ENCODE peak calls at places on chromosomes 16 and 17, in seven cellular contexts. Q is GM23338, K is stomach, T is transverse colon, J is GM12878, F is prostate gland, R is breast epithelium. Y is an unnamed sample.

GRCh38 chr17:78237403-78238012 is 6.1 kb downstream of the TMEM235 start:
- DNase-seq in Q (no peak), K (peak; percentile 59), T (no peak), J (no peak), F (peak; percentile 53), R (no peak), Y (no peak)

GRCh38 chr16:3188925-3189825 is 1.2 kb downstream of the OR1F1 start:
- DNase-seq in Q (peak; percentile 85), K (no peak), T (no peak), J (no peak), F (no peak), R (no peak), Y (no peak)

GRCh38 chr16:29156511-29156910 is 171.7 kb downstream of the LAT start:
- DNase-seq in Q (no peak), K (no peak), T (no peak), J (no peak), F (no peak), R (no peak), Y (no peak)

GRCh38 chr16:86538196-86538780 is 16.7 kb downstream of the MTHFSD start:
- DNase-seq in Q (no peak), K (no peak), T (no peak), J (no peak), F (no peak), R (no peak), Y (no peak)

GRCh38 chr16:6195966-6196365 is 1098.4 kb upstream of the EEF2KMT start:
- DNase-seq in Q (peak; percentile 66), K (no peak), T (no peak), J (no peak), F (no peak), R (no peak), Y (no peak)

GRCh38 chr17:80270836-80271235 is 10.2 kb downstream of the RNF213 start:
- DNase-seq in Q (peak; percentile 89), K (no peak), T (no peak), J (no peak), F (no peak), R (no peak), Y (no peak)

GRCh38 chr17:48555183-48555615 is 10.3 kb upstream of the HOXB2 start:
- DNase-seq in Q (no peak), K (no peak), T (no peak), J (no peak), F (peak; percentile 34), R (no peak), Y (no peak)

GRCh38 chr16:1333149-1333812 is at the start of gene BAIAP3:
- DNase-seq in Q (peak; percentile 77), K (peak; percentile 59), T (peak; percentile 64), J (no peak), F (peak; percentile 64), R (no peak), Y (no peak)

GRCh38 chr17:3033248-3033640 is 30.2 kb downstream of the OR1D5 start:
- DNase-seq in Q (no peak), K (no peak), T (no peak), J (no peak), F (no peak), R (no peak), Y (no peak)

GRCh38 chr17:79826210-79826680 is 13.0 kb downstream of the CBX4 start:
- DNase-seq in Q (no peak), K (no peak), T (no peak), J (no peak), F (no peak), R (no peak), Y (no peak)

GRCh38 chr17:9021158-9021984 is at the start of gene NTN1:
- DNase-seq in Q (peak; percentile 62), K (peak; percentile 52), T (peak; percentile 30), J (no peak), F (peak; percentile 53), R (no peak), Y (peak; percentile 72)

GRCh38 chr17:63531022-63531965 is 8.1 kb downstream of the KCNH6 start:
- DNase-seq in Q (no peak), K (no peak), T (no peak), J (no peak), F (no peak), R (no peak), Y (no peak)

GRCh38 chr16:8120001-8120400 is 470.3 kb downstream of the TMEM114 start:
- DNase-seq in Q (no peak), K (no peak), T (no peak), J (no peak), F (no peak), R (no peak), Y (no peak)

GRCh38 chr17:19410875-19411291 is at the start of gene RNF112:
- DNase-seq in Q (peak; percentile 74), K (no peak), T (no peak), J (no peak), F (no peak), R (no peak), Y (no peak)

GRCh38 chr16:59848314-59848713 is 1114.2 kb upstream of the GOT2 start:
- DNase-seq in Q (no peak), K (no peak), T (no peak), J (no peak), F (no peak), R (no peak), Y (no peak)

DNA sequence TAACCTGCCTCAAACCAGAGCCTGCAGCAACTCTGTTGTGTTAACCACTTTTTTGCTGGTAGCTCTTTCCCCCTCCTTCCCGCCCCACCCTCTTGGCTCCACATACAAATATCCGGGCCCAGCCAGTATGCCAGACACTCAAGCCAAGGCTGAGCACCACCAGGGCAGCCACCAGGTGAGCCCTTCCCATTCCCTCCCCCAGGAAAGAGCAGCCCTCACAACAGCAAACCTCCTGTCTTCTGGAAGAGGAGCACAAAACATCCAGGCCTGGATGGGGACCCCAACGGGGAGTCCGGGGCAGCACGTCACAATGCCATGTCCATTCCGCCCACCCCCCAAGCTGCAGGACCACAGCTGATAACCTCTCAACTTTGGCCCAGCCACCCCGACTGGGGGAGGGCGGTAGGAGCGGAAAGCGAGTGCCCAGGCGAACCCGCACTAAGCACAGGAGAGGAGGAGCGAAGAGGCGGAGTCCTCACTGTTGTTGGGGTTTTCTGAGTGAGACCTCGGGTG is 757 bp downstream of the ORMDL3 start:
- DNase-seq in Q (peak; percentile 78), K (peak; percentile 55), T (peak; percentile 60), J (no peak), F (no peak), R (no peak), Y (no peak)
- TF ChIP-seq POLR2AphosphoS5 in Q (no peak), K (no peak), T (peak; percentile 3), J (peak; percentile 74), F (no peak), R (no peak), Y (no peak)

GRCh38 chr17:43431741-43432523 is 33.1 kb downstream of the ARL4D start:
- DNase-seq in Q (peak; percentile 19), K (no peak), T (no peak), J (no peak), F (no peak), R (no peak), Y (no peak)
- H3K27ac ChIP-seq in Q (no peak overlapping the region), K (peak overlapping the region; percentile 16), T (no peak overlapping the region), J (no peak overlapping the region), F (no peak overlapping the region), R (peak overlapping the region; percentile 38), Y (no peak overlapping the region)

GRCh38 chr17:77144227-77144626 is 3.5 kb downstream of the SEC14L1 start:
- DNase-seq in Q (no peak), K (no peak), T (no peak), J (no peak), F (no peak), R (no peak), Y (no peak)

GRCh38 chr17:77143306-77143705 is 2.5 kb downstream of the SEC14L1 start:
- DNase-seq in Q (no peak), K (no peak), T (no peak), J (no peak), F (no peak), R (no peak), Y (no peak)

GRCh38 chr17:77146882-77147281 is 6.1 kb downstream of the SEC14L1 start:
- DNase-seq in Q (peak; percentile 45), K (peak; percentile 83), T (peak; percentile 72), J (no peak), F (no peak), R (no peak), Y (no peak)

GRCh38 chr17:77145635-77146632 is 5.2 kb downstream of the SEC14L1 start:
- DNase-seq in Q (peak; percentile 65), K (peak; percentile 79), T (peak; percentile 67), J (peak; percentile 71), F (peak; percentile 30), R (no peak), Y (no peak)

GRCh38 chr17:77145209-77145608 is 4.4 kb downstream of the SEC14L1 start:
- DNase-seq in Q (no peak), K (no peak), T (no peak), J (peak; percentile 40), F (no peak), R (no peak), Y (no peak)
- TF ChIP-seq POLR2AphosphoS5 in Q (no peak), K (no peak), T (no peak), J (no peak), F (no peak), R (no peak), Y (no peak)

GRCh38 chr16:56609463-56609921 is 1.1 kb downstream of the MT2A start:
- DNase-seq in Q (no peak), K (peak; percentile 81), T (peak; percentile 86), J (peak; percentile 87), F (peak; percentile 72), R (no peak), Y (no peak)
- H3K27ac ChIP-seq in Q (no peak overlapping the region), K (peak overlapping the region; percentile 96), T (peak overlapping the region; percentile 87), J (peak overlapping the region; percentile 50), F (peak overlapping the region; percentile 86), R (peak overlapping the region; percentile 99), Y (peak overlapping the region; percentile 83)

GRCh38 chr16:50611995-50612848 is 64.0 kb downstream of the NKD1 start:
- DNase-seq in Q (no peak), K (no peak), T (no peak), J (no peak), F (no peak), R (no peak), Y (no peak)

GRCh38 chr16:50612849-50613198 is 64.6 kb downstream of the NKD1 start:
- DNase-seq in Q (no peak), K (no peak), T (no peak), J (no peak), F (no peak), R (no peak), Y (no peak)

GRCh38 chr16:50611332-50611934 is 63.2 kb downstream of the NKD1 start:
- DNase-seq in Q (no peak), K (no peak), T (no peak), J (no peak), F (no peak), R (no peak), Y (no peak)

GRCh38 chr16:50614956-50615727 is 66.0 kb downstream of the SNX20 start:
- DNase-seq in Q (no peak), K (no peak), T (no peak), J (no peak), F (no peak), R (no peak), Y (no peak)

GRCh38 chr16:50613281-50613991 is 65.2 kb downstream of the NKD1 start:
- DNase-seq in Q (no peak), K (no peak), T (no peak), J (no peak), F (peak; percentile 23), R (no peak), Y (peak; percentile 93)
- TF ChIP-seq POLR2AphosphoS5 in Q (no peak), K (no peak), T (peak; percentile 43), J (no peak), F (peak; percentile 44), R (no peak), Y (peak; percentile 40)